ENCODE peak calls at places on chromosomes 1 and 21, in eight cellular contexts. One of them, this sample, is unnamed. For H3K9me3, the result is how much of the 10 kb centered on the place peaks cover.

GRCh38 chr21:41828884-41829360 is 50.2 kb downstream of the PRDM15 start:
- DNase-seq in esophagus muscularis mucosa: no peak
- DNase-seq in transverse colon: no peak
- DNase-seq in K562: no peak
- DNase-seq in HepG2: no peak
- DNase-seq in stomach: no peak
- DNase-seq in ovary: no peak
- DNase-seq in sigmoid colon: no peak
- DNase-seq in this sample: no peak

GRCh38 chr21:21688877-21689276 is 690.7 kb downstream of the NCAM2 start:
- DNase-seq in sigmoid colon: no peak
- DNase-seq in transverse colon: no peak
- DNase-seq in stomach: no peak
- DNase-seq in esophagus muscularis mucosa: no peak
- DNase-seq in ovary: no peak
- DNase-seq in HepG2: no peak
- DNase-seq in K562: no peak
- DNase-seq in this sample: no peak

GRCh38 chr1:8396912-8397406 is 79.0 kb downstream of the SLC45A1 start:
- DNase-seq in sigmoid colon: peak
- DNase-seq in esophagus muscularis mucosa: no peak
- DNase-seq in K562: no peak
- DNase-seq in transverse colon: peak
- DNase-seq in stomach: no peak
- DNase-seq in HepG2: peak
- DNase-seq in ovary: no peak
- DNase-seq in this sample: no peak

GRCh38 chr1:2356401-2356800 is 35.0 kb downstream of the MORN1 start:
- DNase-seq in sigmoid colon: peak
- DNase-seq in K562: no peak
- DNase-seq in stomach: no peak
- DNase-seq in ovary: no peak
- DNase-seq in transverse colon: no peak
- DNase-seq in esophagus muscularis mucosa: no peak
- DNase-seq in HepG2: no peak
- DNase-seq in this sample: no peak

GRCh38 chr1:27145934-27146354 is 9.0 kb downstream of the SLC9A1 start:
- DNase-seq in esophagus muscularis mucosa: no peak
- DNase-seq in sigmoid colon: peak
- DNase-seq in K562: peak
- DNase-seq in ovary: peak
- DNase-seq in transverse colon: no peak
- DNase-seq in HepG2: no peak
- DNase-seq in stomach: no peak
- DNase-seq in this sample: no peak

GRCh38 chr1:20211511-20211931 is 25.2 kb upstream of the PLA2G2C start:
- DNase-seq in K562: no peak
- DNase-seq in sigmoid colon: no peak
- DNase-seq in ovary: peak
- DNase-seq in stomach: no peak
- DNase-seq in transverse colon: peak
- DNase-seq in HepG2: no peak
- DNase-seq in esophagus muscularis mucosa: no peak
- DNase-seq in this sample: no peak

GRCh38 chr1:218735436-218735835 is 390.3 kb downstream of the TGFB2 start:
- DNase-seq in HepG2: no peak
- DNase-seq in transverse colon: no peak
- DNase-seq in stomach: no peak
- DNase-seq in esophagus muscularis mucosa: no peak
- DNase-seq in K562: no peak
- DNase-seq in sigmoid colon: no peak
- DNase-seq in ovary: peak
- DNase-seq in this sample: peak

GRCh38 chr1:84350550-84350949 is 47.7 kb upstream of the DNASE2B start:
- DNase-seq in stomach: no peak
- DNase-seq in transverse colon: no peak
- DNase-seq in esophagus muscularis mucosa: no peak
- DNase-seq in HepG2: no peak
- DNase-seq in K562: no peak
- DNase-seq in sigmoid colon: no peak
- DNase-seq in ovary: no peak
- DNase-seq in this sample: no peak

GRCh38 chr1:91674107-91674506 is 173.5 kb downstream of the CDC7 start:
- DNase-seq in K562: no peak
- DNase-seq in sigmoid colon: no peak
- DNase-seq in HepG2: no peak
- DNase-seq in transverse colon: no peak
- DNase-seq in esophagus muscularis mucosa: peak
- DNase-seq in stomach: no peak
- DNase-seq in ovary: no peak
- DNase-seq in this sample: no peak

GRCh38 chr1:97630281-97630680 is 290.6 kb downstream of the DPYD start:
- DNase-seq in ovary: no peak
- DNase-seq in stomach: no peak
- DNase-seq in sigmoid colon: no peak
- DNase-seq in K562: no peak
- DNase-seq in transverse colon: no peak
- DNase-seq in esophagus muscularis mucosa: no peak
- DNase-seq in HepG2: no peak
- DNase-seq in this sample: no peak

GRCh38 chr1:160354388-160354985 is 11.3 kb downstream of the NCSTN start:
- DNase-seq in HepG2: peak
- DNase-seq in sigmoid colon: no peak
- DNase-seq in stomach: no peak
- DNase-seq in K562: peak
- DNase-seq in esophagus muscularis mucosa: no peak
- DNase-seq in transverse colon: no peak
- DNase-seq in ovary: no peak
- DNase-seq in this sample: no peak

GRCh38 chr1:9004731-9005708 is 21.2 kb downstream of the SLC2A7 start:
- DNase-seq in ovary: peak
- DNase-seq in esophagus muscularis mucosa: peak
- DNase-seq in sigmoid colon: peak
- DNase-seq in HepG2: peak
- DNase-seq in stomach: peak
- DNase-seq in transverse colon: peak
- DNase-seq in K562: peak
- DNase-seq in this sample: peak

GRCh38 chr1:64608015-64608650 is 136.7 kb upstream of the RAVER2 start:
- DNase-seq in stomach: no peak
- DNase-seq in sigmoid colon: no peak
- DNase-seq in ovary: no peak
- DNase-seq in esophagus muscularis mucosa: no peak
- DNase-seq in K562: no peak
- DNase-seq in HepG2: no peak
- DNase-seq in transverse colon: no peak
- DNase-seq in this sample: no peak

GRCh38 chr1:14143777-14144176 is 443.8 kb downstream of the PRDM2 start:
- DNase-seq in HepG2: no peak
- DNase-seq in stomach: no peak
- DNase-seq in esophagus muscularis mucosa: no peak
- DNase-seq in ovary: no peak
- DNase-seq in sigmoid colon: no peak
- DNase-seq in K562: no peak
- DNase-seq in transverse colon: no peak
- DNase-seq in this sample: no peak

GRCh38 chr1:40308036-40308727 is 8.9 kb downstream of the COL9A2 start:
- DNase-seq in K562: no peak
- DNase-seq in transverse colon: no peak
- DNase-seq in ovary: no peak
- DNase-seq in sigmoid colon: no peak
- DNase-seq in esophagus muscularis mucosa: no peak
- DNase-seq in HepG2: no peak
- DNase-seq in stomach: peak
- DNase-seq in this sample: no peak

GRCh38 chr21:44482581-44483287 is 27.4 kb downstream of the LRRC3 start:
- DNase-seq in K562: no peak
- DNase-seq in stomach: no peak
- DNase-seq in sigmoid colon: no peak
- DNase-seq in ovary: no peak
- DNase-seq in esophagus muscularis mucosa: no peak
- DNase-seq in HepG2: peak
- DNase-seq in transverse colon: no peak
- DNase-seq in this sample: no peak

GRCh38 chr1:162373541-162374375 is 2.9 kb downstream of the SPATA46 start:
- DNase-seq in esophagus muscularis mucosa: no peak
- DNase-seq in ovary: no peak
- DNase-seq in stomach: no peak
- DNase-seq in sigmoid colon: peak
- DNase-seq in transverse colon: no peak
- DNase-seq in K562: peak
- DNase-seq in HepG2: no peak
- DNase-seq in this sample: no peak

GRCh38 chr1:226615876-226616275 is 67.3 kb downstream of the STUM start:
- DNase-seq in stomach: no peak
- DNase-seq in HepG2: no peak
- DNase-seq in transverse colon: no peak
- DNase-seq in esophagus muscularis mucosa: no peak
- DNase-seq in sigmoid colon: peak
- DNase-seq in K562: no peak
- DNase-seq in ovary: no peak
- DNase-seq in this sample: no peak

GRCh38 chr1:151693057-151693651 is 23.4 kb downstream of the CELF3 start:
- DNase-seq in esophagus muscularis mucosa: no peak
- DNase-seq in transverse colon: no peak
- DNase-seq in ovary: no peak
- DNase-seq in sigmoid colon: no peak
- DNase-seq in K562: no peak
- DNase-seq in HepG2: peak
- DNase-seq in stomach: no peak
- DNase-seq in this sample: no peak

GRCh38 chr1:82549851-82550250 is 749.1 kb downstream of the ADGRL2 start:
- DNase-seq in ovary: no peak
- DNase-seq in K562: no peak
- DNase-seq in esophagus muscularis mucosa: no peak
- DNase-seq in HepG2: no peak
- DNase-seq in transverse colon: no peak
- DNase-seq in stomach: no peak
- DNase-seq in sigmoid colon: no peak
- DNase-seq in this sample: no peak

GRCh38 chr1:204828352-204828850 is 42.3 kb upstream of the NFASC start:
- DNase-seq in stomach: peak
- DNase-seq in K562: peak
- DNase-seq in HepG2: peak
- DNase-seq in ovary: peak
- DNase-seq in esophagus muscularis mucosa: no peak
- DNase-seq in transverse colon: peak
- DNase-seq in sigmoid colon: peak
- DNase-seq in this sample: peak

DNA sequence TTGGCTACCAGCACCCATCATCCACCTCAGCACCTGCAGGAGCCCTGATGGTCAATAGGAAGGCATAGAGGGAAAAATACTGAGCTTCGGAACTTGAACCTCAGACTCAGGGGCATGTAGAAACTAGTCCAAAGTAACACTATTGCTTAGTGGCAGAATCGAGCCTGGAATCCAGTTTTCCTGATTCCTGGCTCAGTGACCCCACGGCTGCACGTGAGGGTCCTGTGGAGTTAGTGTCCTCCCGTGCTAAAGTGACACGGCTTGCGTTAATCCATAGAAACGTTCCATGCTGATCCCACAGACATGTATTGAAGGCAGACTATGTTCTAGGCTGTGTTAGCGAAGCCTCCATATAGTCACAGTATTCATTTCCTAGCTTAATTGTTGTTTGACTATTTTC is 747.0 kb upstream of the TPTE start:
- DNase-seq in esophagus muscularis mucosa: peak
- DNase-seq in transverse colon: no peak
- DNase-seq in HepG2: no peak
- DNase-seq in sigmoid colon: no peak
- DNase-seq in ovary: no peak
- DNase-seq in stomach: no peak
- DNase-seq in K562: no peak
- DNase-seq in this sample: no peak
- H3K9me3 ChIP-seq in esophagus muscularis mucosa: under half
- H3K9me3 ChIP-seq in transverse colon: under half
- H3K9me3 ChIP-seq in HepG2: half or more
- H3K9me3 ChIP-seq in sigmoid colon: under half
- H3K9me3 ChIP-seq in ovary: under half
- H3K9me3 ChIP-seq in stomach: under half
- H3K9me3 ChIP-seq in K562: under half
- H3K9me3 ChIP-seq in this sample: under half

GRCh38 chr1:22687191-22687590 is 23.4 kb upstream of the EPHB2 start:
- DNase-seq in K562: no peak
- DNase-seq in HepG2: no peak
- DNase-seq in esophagus muscularis mucosa: no peak
- DNase-seq in stomach: no peak
- DNase-seq in ovary: no peak
- DNase-seq in transverse colon: no peak
- DNase-seq in sigmoid colon: no peak
- DNase-seq in this sample: no peak
- TF ChIP-seq EP300 in K562: no peak
- TF ChIP-seq EP300 in HepG2: no peak
- TF ChIP-seq EP300 in esophagus muscularis mucosa: no peak
- TF ChIP-seq EP300 in stomach: no peak
- TF ChIP-seq EP300 in ovary: no peak
- TF ChIP-seq EP300 in transverse colon: no peak
- TF ChIP-seq EP300 in sigmoid colon: no peak
- TF ChIP-seq EP300 in this sample: no peak

DNA sequence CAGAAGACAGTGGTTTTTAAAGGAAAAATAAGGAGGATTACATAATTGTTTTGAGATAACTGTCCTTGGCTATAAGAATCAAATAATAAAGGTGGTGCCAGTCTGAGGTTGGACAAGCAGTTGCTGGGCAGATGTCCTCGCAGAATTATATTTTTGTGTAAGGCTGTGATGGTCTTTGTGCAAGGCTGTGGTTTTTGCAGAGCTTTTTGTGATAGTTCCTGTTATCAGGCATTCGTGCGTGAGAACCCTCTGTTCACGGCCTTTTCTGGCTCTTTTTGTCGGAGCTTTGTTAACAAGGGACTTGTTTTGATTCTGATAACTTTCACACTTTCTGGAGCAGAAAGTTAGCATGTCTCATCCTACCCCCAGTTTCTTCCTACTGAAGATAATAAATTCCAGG is 33.4 kb downstream of the SH3BP5L start:
- DNase-seq in K562: no peak
- DNase-seq in stomach: no peak
- DNase-seq in esophagus muscularis mucosa: peak
- DNase-seq in ovary: no peak
- DNase-seq in HepG2: no peak
- DNase-seq in sigmoid colon: no peak
- DNase-seq in transverse colon: no peak
- DNase-seq in this sample: no peak
- H3K9me3 ChIP-seq in K562: under half
- H3K9me3 ChIP-seq in stomach: under half
- H3K9me3 ChIP-seq in esophagus muscularis mucosa: under half
- H3K9me3 ChIP-seq in ovary: under half
- H3K9me3 ChIP-seq in HepG2: under half
- H3K9me3 ChIP-seq in sigmoid colon: under half
- H3K9me3 ChIP-seq in transverse colon: under half
- H3K9me3 ChIP-seq in this sample: under half

GRCh38 chr21:35349378-35350080 is 300.4 kb upstream of the RUNX1 start:
- DNase-seq in sigmoid colon: no peak
- DNase-seq in ovary: no peak
- DNase-seq in K562: no peak
- DNase-seq in HepG2: no peak
- DNase-seq in esophagus muscularis mucosa: peak
- DNase-seq in transverse colon: no peak
- DNase-seq in stomach: no peak
- DNase-seq in this sample: no peak
- TF ChIP-seq EP300 in sigmoid colon: no peak
- TF ChIP-seq EP300 in ovary: no peak
- TF ChIP-seq EP300 in K562: no peak
- TF ChIP-seq EP300 in HepG2: no peak
- TF ChIP-seq EP300 in esophagus muscularis mucosa: no peak
- TF ChIP-seq EP300 in transverse colon: no peak
- TF ChIP-seq EP300 in stomach: no peak
- TF ChIP-seq EP300 in this sample: no peak

This sample was measured in tibial nerve.